ENCODE peak calls at places on chromosomes 13 and 19, in four cellular contexts. L is mucosa of descending colon, I is endodermal cell, K is dorsolateral prefrontal cortex. S is an unnamed sample.

GRCh38 chr13:98142427-98143156 is at the start of gene FARP1:
- DNase-seq in L (peak; percentile 78), I (peak; percentile 89), K (peak; percentile 79), S (peak; percentile 45)

GRCh38 chr19:10009269-10009665 is 1.0 kb downstream of the COL5A3 start:
- DNase-seq in L (peak; percentile 60), K (no peak), I (peak; percentile 93), S (peak; percentile 90)

GRCh38 chr19:31338069-31338767 is 11.0 kb downstream of the TSHZ3 start:
- DNase-seq in I (peak; percentile 91), L (peak; percentile 37), K (no peak), S (peak; percentile 78)

GRCh38 chr19:15107056-15108010 is at the start of gene SYDE1:
- DNase-seq in K (no peak), I (peak; percentile 91), L (no peak), S (peak; percentile 45)

GRCh38 chr13:41563501-41564001 is 106.2 kb downstream of the RGCC start:
- DNase-seq in L (peak; percentile 19), K (no peak), I (no peak), S (peak; percentile 69)

GRCh38 chr19:45442927-45443461 is 19.3 kb upstream of the ERCC1 start:
- DNase-seq in I (peak; percentile 87), L (peak; percentile 61), K (no peak), S (peak; percentile 59)

GRCh38 chr13:30870049-30870884 is 35.8 kb upstream of the MEDAG start:
- DNase-seq in I (peak; percentile 93), K (no peak), L (peak; percentile 57), S (peak; percentile 100)

GRCh38 chr13:66689628-66690027 is 540.5 kb downstream of the PCDH9 start:
- DNase-seq in K (no peak), I (no peak), L (peak; percentile 11), S (peak; percentile 37)

GRCh38 chr19:18636969-18637629 is at the start of gene KLHL26:
- DNase-seq in I (no peak), L (no peak), K (no peak), S (no peak)

GRCh38 chr19:42496551-42497133 is 31.6 kb downstream of the CEACAM1 start:
- DNase-seq in I (no peak), L (no peak), K (no peak), S (no peak)

GRCh38 chr13:28100149-28101121 is at the start of gene FLT3:
- DNase-seq in I (peak; percentile 86), L (peak; percentile 30), K (peak; percentile 50), S (peak; percentile 30)

GRCh38 chr19:39845621-39846175 is 481 bp downstream of the FBL start:
- DNase-seq in K (peak; percentile 46), L (no peak), I (no peak), S (no peak)

GRCh38 chr19:49441210-49441959 is at the start of gene SLC17A7:
- DNase-seq in I (peak; percentile 91), L (peak; percentile 40), K (no peak), S (no peak)

GRCh38 chr19:497476-497860 is 1.2 kb downstream of the MADCAM1 start:
- DNase-seq in K (no peak), I (no peak), L (no peak), S (no peak)

GRCh38 chr19:1199531-1199930 is 6.0 kb upstream of the STK11 start:
- DNase-seq in L (no peak), I (no peak), K (no peak), S (no peak)

GRCh38 chr19:41334793-41335192 is 18.9 kb downstream of the TGFB1 start:
- DNase-seq in K (no peak), I (no peak), L (no peak), S (no peak)

GRCh38 chr19:16328824-16329482 is 4.3 kb downstream of the KLF2 start:
- DNase-seq in K (no peak), L (no peak), I (no peak), S (no peak)
- H3K4me3 ChIP-seq in K (no peak overlapping the region), L (no peak overlapping the region), I (no peak overlapping the region), S (no peak overlapping the region)

GRCh38 chr19:20503536-20503935 is 62.0 kb downstream of the ZNF737 start:
- DNase-seq in K (no peak), I (no peak), L (no peak), S (peak; percentile 58)
- H3K4me3 ChIP-seq in K (no peak overlapping the region), I (no peak overlapping the region), L (no peak overlapping the region), S (no peak overlapping the region)

GRCh38 chr13:99842379-99842778 is 129.2 kb downstream of the ZIC5 start:
- DNase-seq in I (no peak), L (no peak), K (no peak), S (no peak)
- H3K4me3 ChIP-seq in I (no peak overlapping the region), L (no peak overlapping the region), K (no peak overlapping the region), S (no peak overlapping the region)

GRCh38 chr19:35869327-35870123 is 1.2 kb downstream of the APLP1 start:
- DNase-seq in I (peak; percentile 98), K (peak; percentile 89), L (peak; percentile 71), S (peak; percentile 54)

GRCh38 chr19:35870798-35871197 is 2.4 kb downstream of the APLP1 start:
- DNase-seq in I (peak; percentile 57), K (no peak), L (no peak), S (no peak)

GRCh38 chr19:35871611-35872010 is 3.2 kb downstream of the APLP1 start:
- DNase-seq in L (no peak), K (no peak), I (no peak), S (no peak)

GRCh38 chr19:35868823-35869326 is 501 bp downstream of the APLP1 start:
- DNase-seq in K (no peak), L (no peak), I (no peak), S (no peak)

GRCh38 chr19:35868172-35868822 is at the start of gene APLP1:
- DNase-seq in K (peak; percentile 97), L (peak; percentile 68), I (peak; percentile 86), S (no peak)
- H3K4me3 ChIP-seq in K (peak within 1 kb of the TSS; percentile 72), L (no peak within 1 kb of the TSS), I (peak within 1 kb of the TSS; percentile 73), S (no peak within 1 kb of the TSS)